ENCODE peak calls at places on chromosomes 11 and 22, in five cellular contexts. S is psoas muscle, G is right lobe of liver, B is endodermal cell, X is cardiac muscle cell. Q is an unnamed sample. For H3K4me1 and H3K27me3, the result is how much of the 10 kb centered on the place peaks cover.

GRCh38 chr11:92948116-92948515 is 21.3 kb upstream of the MTNR1B start:
- DNase-seq in S (no peak), G (peak), B (no peak), X (no peak), Q (no peak)

GRCh38 chr11:109035261-109035660 is 370.4 kb downstream of the DDX10 start:
- DNase-seq in S (no peak), G (no peak), B (no peak), X (no peak), Q (no peak)

GRCh38 chr11:59172345-59173079 is 580 bp downstream of the DTX4 start:
- DNase-seq in S (no peak), G (peak), B (peak), X (peak), Q (no peak)

GRCh38 chr11:46009647-46010046 is 87.2 kb downstream of the LARGE2 start:
- DNase-seq in S (no peak), G (no peak), B (no peak), X (peak), Q (no peak)

GRCh38 chr11:134497586-134497985 is 85.5 kb upstream of the B3GAT1 start:
- DNase-seq in S (no peak), G (no peak), B (peak), X (no peak), Q (no peak)

GRCh38 chr11:20137637-20138036 is 22.6 kb downstream of the DBX1 start:
- DNase-seq in S (no peak), G (no peak), B (no peak), X (no peak), Q (no peak)

GRCh38 chr11:19777342-19778102 is 64.9 kb downstream of the NAV2 start:
- DNase-seq in S (no peak), G (no peak), B (peak), X (peak), Q (no peak)

GRCh38 chr11:118913411-118914125 is 12.2 kb downstream of the BCL9L start:
- DNase-seq in S (no peak), G (no peak), B (peak), X (no peak), Q (peak)

GRCh38 chr11:122215244-122215992 is 99.4 kb upstream of the BLID start:
- DNase-seq in S (peak), G (peak), B (peak), X (peak), Q (no peak)

GRCh38 chr11:63762662-63763505 is 5.7 kb downstream of the ZFTA start:
- DNase-seq in S (peak), G (peak), B (peak), X (peak), Q (no peak)

GRCh38 chr22:19796169-19796568 is 35.6 kb downstream of the TBX1 start:
- DNase-seq in S (no peak), G (no peak), B (no peak), X (no peak), Q (no peak)

GRCh38 chr11:82980292-82980691 is 78.8 kb downstream of the DDIAS start:
- DNase-seq in S (no peak), G (no peak), B (no peak), X (no peak), Q (no peak)

GRCh38 chr11:46564459-46564858 is 29.4 kb downstream of the AMBRA1 start:
- DNase-seq in S (no peak), G (no peak), B (no peak), X (no peak), Q (no peak)

GRCh38 chr22:29726104-29726503 is 6.3 kb downstream of the CABP7 start:
- DNase-seq in S (no peak), G (no peak), B (peak), X (no peak), Q (no peak)

GRCh38 chr11:126172596-126173038 is 38.8 kb downstream of the RPUSD4 start:
- DNase-seq in S (no peak), G (peak), B (no peak), X (no peak), Q (no peak)

GRCh38 chr22:16824718-16825687 is at the start of gene XKR3:
- DNase-seq in S (no peak), G (no peak), B (peak), X (no peak), Q (no peak)

GRCh38 chr11:1829039-1829820 is 5.6 kb upstream of the SYT8 start:
- DNase-seq in S (peak), G (no peak), B (no peak), X (no peak), Q (no peak)

GRCh38 chr11:113473983-113474361 is 1.2 kb downstream of the DRD2 start:
- DNase-seq in S (no peak), G (no peak), B (no peak), X (no peak), Q (no peak)

GRCh38 chr11:100585728-100586127 is 101.4 kb upstream of the ARHGAP42 start:
- DNase-seq in S (no peak), G (peak), B (no peak), X (no peak), Q (no peak)

GRCh38 chr11:64546176-64546575 is 44.8 kb upstream of the SLC22A12 start:
- DNase-seq in S (no peak), G (no peak), B (no peak), X (no peak), Q (no peak)

GRCh38 chr22:24500251-24500820 is 5.2 kb downstream of the UPB1 start:
- DNase-seq in S (no peak), G (peak), B (no peak), X (no peak), Q (no peak)

GRCh38 chr11:57277845-57278720 is 41.0 kb upstream of the APLNR start:
- DNase-seq in S (peak), G (peak), B (peak), X (peak), Q (no peak)

GRCh38 chr22:32545801-32546200 is 71.2 kb downstream of the FBXO7 start:
- DNase-seq in S (no peak), G (no peak), B (no peak), X (no peak), Q (no peak)

GRCh38 chr22:32543020-32543357 is 68.4 kb downstream of the FBXO7 start:
- DNase-seq in S (no peak), G (no peak), B (no peak), X (no peak), Q (no peak)

GRCh38 chr22:32546480-32546879 is 71.9 kb downstream of the FBXO7 start:
- DNase-seq in S (no peak), G (peak), B (no peak), X (no peak), Q (no peak)

GRCh38 chr22:32546935-32547334 is 72.3 kb downstream of the FBXO7 start:
- DNase-seq in S (no peak), G (no peak), B (no peak), X (no peak), Q (no peak)

GRCh38 chr22:32544953-32545558 is 70.4 kb downstream of the FBXO7 start:
- DNase-seq in S (no peak), G (no peak), B (no peak), X (no peak), Q (no peak)
- H3K27ac ChIP-seq in S (no peak), G (no peak), B (no peak), X (no peak), Q (no peak)

GRCh38 chr11:11074686-11075370 is 217.0 kb upstream of the ZBED5 start:
- DNase-seq in S (no peak), G (no peak), B (no peak), X (no peak), Q (no peak)
- H3K4me1 ChIP-seq in S (under half), G (under half), B (under half), X (under half), Q (under half)

GRCh38 chr11:129374993-129375721 is 491 bp upstream of the BARX2 start:
- DNase-seq in S (peak), G (no peak), B (peak), X (peak), Q (no peak)
- H3K27me3 ChIP-seq in S (under half), G (under half), B (half or more), X (half or more), Q (under half)

GRCh38 chr11:18588297-18589252 is at the start of gene UEVLD:
- DNase-seq in S (peak), G (peak), B (peak), X (peak), Q (peak)
- H3K27ac ChIP-seq in S (peak), G (peak), B (no peak), X (peak), Q (peak)